ENCODE peak calls at places on chromosomes 7 and 10, in ten cellular contexts. D is A549; I is endothelial cell of umbilical vein; G is GM12865; N is HFF-Myc; X is fibroblast of pulmonary artery; L is CD8-positive, alpha-beta T cell; E is OCI-LY7; J is hepatocyte; O is esophagus squamous epithelium. R is an unnamed sample.

GRCh38 chr10:119305860-119306513 is 98.6 kb downstream of the GRK5 start:
- DNase-seq in L (peak; percentile 86), N (peak; percentile 91), X (peak; percentile 97), J (peak; percentile 77), I (peak; percentile 99), E (peak; percentile 96), O (peak; percentile 19), G (peak; percentile 90), D (peak; percentile 92), R (peak; percentile 94)

GRCh38 chr7:89695241-89695640 is 459.0 kb upstream of the STEAP1 start:
- DNase-seq in N (no peak), E (no peak), I (no peak), D (peak; percentile 5), G (no peak), O (no peak), J (no peak), X (no peak), L (no peak), R (no peak)

GRCh38 chr7:139451638-139452037 is 31.8 kb downstream of the KLRG2 start:
- DNase-seq in E (no peak), O (no peak), D (no peak), G (no peak), X (peak; percentile 38), I (peak; percentile 35), J (no peak), N (no peak), L (no peak), R (peak; percentile 67)

GRCh38 chr10:99233680-99234018 is 2.0 kb downstream of the HPSE2 start:
- DNase-seq in O (no peak), D (no peak), N (no peak), I (no peak), L (no peak), X (no peak), G (no peak), J (no peak), E (no peak), R (no peak)

GRCh38 chr10:119026301-119027110 is 3.0 kb upstream of the NANOS1 start:
- DNase-seq in X (no peak), J (no peak), D (no peak), N (no peak), G (no peak), L (no peak), O (no peak), E (no peak), I (peak; percentile 47), R (no peak)

GRCh38 chr7:43105521-43106120 is 6.8 kb upstream of the HECW1 start:
- DNase-seq in G (no peak), N (no peak), I (no peak), X (peak; percentile 25), E (no peak), J (no peak), D (no peak), L (no peak), O (no peak), R (no peak)

GRCh38 chr10:28432210-28432676 is 100.7 kb upstream of the WAC start:
- DNase-seq in N (peak; percentile 46), G (peak; percentile 47), X (peak; percentile 79), J (peak; percentile 81), I (peak; percentile 65), E (peak; percentile 54), O (no peak), L (peak; percentile 17), D (peak; percentile 79), R (peak; percentile 85)

GRCh38 chr7:1227814-1228534 is 4.7 kb upstream of the UNCX start:
- DNase-seq in O (no peak), D (no peak), J (no peak), E (no peak), G (no peak), N (no peak), I (no peak), L (no peak), X (no peak), R (no peak)

GRCh38 chr10:29517352-29517923 is 117.3 kb downstream of the SVIL start:
- DNase-seq in L (no peak), X (peak; percentile 53), N (no peak), O (no peak), G (peak; percentile 29), I (peak; percentile 22), D (peak; percentile 46), E (peak; percentile 47), J (peak; percentile 52), R (peak; percentile 53)

GRCh38 chr7:88366845-88367244 is 60.2 kb upstream of the STEAP4 start:
- DNase-seq in D (no peak), N (no peak), J (no peak), X (no peak), E (no peak), I (no peak), O (no peak), L (no peak), G (no peak), R (no peak)

GRCh38 chr7:2282185-2282751 is 32.0 kb downstream of the SNX8 start:
- DNase-seq in I (no peak), X (peak; percentile 14), D (no peak), L (no peak), N (no peak), G (no peak), J (no peak), E (no peak), O (no peak), R (no peak)

GRCh38 chr7:6026011-6026819 is 5.0 kb upstream of the ANKRD61 start:
- DNase-seq in J (peak; percentile 51), I (peak; percentile 18), N (peak; percentile 31), E (peak; percentile 75), D (peak; percentile 56), L (peak; percentile 71), G (peak; percentile 78), X (peak; percentile 32), O (peak; percentile 50), R (peak; percentile 58)

GRCh38 chr10:36989233-36989632 is 136.2 kb upstream of the ANKRD30A start:
- DNase-seq in D (no peak), E (no peak), J (no peak), O (no peak), N (no peak), X (no peak), G (no peak), L (no peak), I (no peak), R (no peak)

GRCh38 chr7:99248391-99249067 is 24.1 kb upstream of the MYH16 start:
- DNase-seq in J (no peak), D (no peak), O (no peak), N (no peak), E (no peak), L (no peak), G (no peak), I (no peak), X (no peak), R (no peak)

GRCh38 chr7:124397134-124397533 is 364.3 kb upstream of the TMEM229A start:
- DNase-seq in L (no peak), X (no peak), J (no peak), E (no peak), N (no peak), D (no peak), O (no peak), G (no peak), I (no peak), R (no peak)
- TF ChIP-seq CTCF in L (no peak), X (no peak), J (no peak), E (no peak), N (no peak), D (no peak), O (no peak), G (no peak), I (no peak), R (no peak)

DNA sequence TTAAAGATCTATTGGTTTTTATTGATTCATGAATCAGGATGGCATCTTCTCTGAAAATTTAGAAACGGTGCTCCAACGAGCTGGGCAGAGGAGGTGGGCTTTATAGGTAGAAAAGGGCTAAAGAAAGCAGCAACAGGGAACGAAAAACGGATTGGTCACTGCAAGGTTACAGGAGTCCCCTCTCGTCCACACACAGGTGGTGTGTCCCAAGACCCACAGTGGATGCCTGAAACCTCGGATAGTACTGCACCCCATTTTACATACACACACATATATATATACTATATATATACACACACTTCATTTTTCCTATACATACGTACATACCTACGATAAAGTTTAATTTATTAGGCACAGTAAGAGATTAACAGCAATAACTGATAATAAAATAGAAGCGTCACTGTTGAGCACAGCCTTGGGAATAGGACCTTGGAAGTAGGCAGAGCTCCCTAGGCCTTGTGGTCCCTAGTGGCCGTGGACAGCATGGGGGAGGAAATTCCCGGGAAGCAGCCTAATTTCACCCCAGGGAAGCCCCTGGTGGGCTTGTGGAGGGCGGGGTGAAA is 737 bp upstream of the NUB1 start:
- DNase-seq in O (no peak), D (no peak), I (no peak), G (no peak), N (no peak), E (no peak), L (no peak), X (no peak), J (no peak), R (no peak)
- H3K4me3 ChIP-seq in O (peak overlapping the region; percentile 60), D (peak overlapping the region; percentile 68), I (peak overlapping the region; percentile 23), G (peak overlapping the region; percentile 19), N (peak overlapping the region; percentile 60), E (peak overlapping the region; percentile 84), L (peak overlapping the region; percentile 3), X (peak overlapping the region; percentile 40), J (no peak overlapping the region), R (peak overlapping the region; percentile 34)

DNA sequence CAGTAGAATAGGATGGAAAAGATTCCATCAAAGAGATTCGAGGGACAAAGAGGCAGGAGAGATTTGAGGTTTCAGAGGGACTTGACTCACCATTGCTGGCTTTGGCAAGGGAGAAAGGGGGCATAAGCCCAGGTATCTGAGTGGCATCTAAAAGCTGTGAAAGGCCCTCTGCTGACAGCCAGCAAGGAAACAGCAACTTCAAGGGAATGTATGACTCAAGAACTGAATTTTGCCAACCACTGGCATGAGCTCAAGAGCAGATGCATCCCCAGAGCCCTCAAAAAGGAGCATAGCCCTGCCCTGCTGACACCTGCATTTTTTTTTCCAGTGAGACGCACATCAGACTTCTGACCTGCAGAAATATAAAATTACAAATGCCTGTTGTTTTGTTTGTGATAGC is 19.6 kb upstream of the ADAM12 start:
- DNase-seq in L (no peak), N (no peak), O (no peak), E (no peak), J (no peak), X (no peak), I (no peak), G (no peak), D (no peak), R (peak; percentile 27)
- TF ChIP-seq CTCF in L (no peak), N (no peak), O (no peak), E (no peak), J (no peak), X (no peak), I (no peak), G (no peak), D (no peak), R (no peak)

DNA sequence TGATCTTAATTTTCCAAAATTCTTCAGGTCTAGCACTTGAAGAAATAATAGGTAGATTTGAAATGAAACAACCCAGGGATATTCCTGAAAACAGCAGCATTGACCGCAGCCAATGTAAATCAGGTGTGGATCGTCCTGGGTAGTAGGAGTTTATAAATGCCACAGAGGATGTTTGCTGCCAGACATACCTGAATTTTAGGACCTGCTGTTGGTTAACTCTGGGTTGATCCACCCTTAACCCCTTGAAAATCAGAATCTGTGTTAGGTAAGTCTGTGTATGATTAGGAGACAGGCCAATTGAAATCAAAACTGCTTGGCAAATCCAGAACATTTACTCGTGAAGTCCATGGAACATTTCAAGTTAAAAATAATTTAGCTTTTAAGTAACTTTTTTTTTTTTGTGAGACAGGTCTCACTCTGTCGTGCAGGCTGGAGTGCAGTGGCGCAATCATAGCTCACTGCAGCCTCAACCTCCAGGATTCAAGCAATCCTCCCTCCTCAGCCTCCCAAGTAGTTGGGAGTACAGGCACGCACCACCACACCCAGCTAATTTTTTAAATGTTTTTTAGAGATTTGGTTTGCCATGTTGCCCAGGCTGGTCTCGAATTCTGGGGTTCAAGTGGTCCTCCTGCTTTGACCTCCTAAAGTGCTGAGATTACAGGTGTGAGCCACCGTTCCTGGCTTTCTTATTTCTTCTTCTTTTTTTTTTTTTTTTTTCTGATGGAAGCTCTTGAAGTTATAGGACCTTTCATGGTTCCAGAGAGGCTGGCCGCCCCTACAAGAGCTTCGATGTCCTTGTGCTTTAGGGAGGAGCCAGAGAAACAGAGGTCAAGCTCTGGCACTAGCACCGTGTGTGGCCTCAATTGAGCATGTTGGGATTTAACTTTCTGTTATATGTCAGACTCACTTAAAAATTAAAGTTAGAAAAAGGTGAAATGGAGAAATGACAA is 2.0 kb downstream of the POR start:
- DNase-seq in O (no peak), G (no peak), X (no peak), E (no peak), N (no peak), J (no peak), L (no peak), D (no peak), I (no peak), R (no peak)
- H3K4me3 ChIP-seq in O (no peak overlapping the region), G (no peak overlapping the region), X (peak overlapping the region; percentile 78), E (no peak overlapping the region), N (no peak overlapping the region), J (no peak overlapping the region), L (no peak overlapping the region), D (peak overlapping the region; percentile 81), I (no peak overlapping the region), R (no peak overlapping the region)

R was measured in cardiac fibroblast.